ENCODE peak calls at places on chromosome 9, in seven cellular contexts. One of them, this sample, is unnamed.

GRCh38 chr9:96661711-96662110 is 6.6 kb upstream of the PRXL2C start:
- DNase-seq in fibroblast of lung: peak
- DNase-seq in hypothalamus: no peak
- DNase-seq in GOT3: no peak
- DNase-seq in activated naive CD4-positive, alpha-beta T cell treated with anti-CD3 and anti-CD28 coated beads for 36 hours: no peak
- DNase-seq in HS-27A: no peak
- DNase-seq in amniotic stem cell: no peak
- DNase-seq in this sample: no peak

GRCh38 chr9:94967481-94967880 is 241.0 kb downstream of the AOPEP start:
- DNase-seq in fibroblast of lung: no peak
- DNase-seq in hypothalamus: no peak
- DNase-seq in GOT3: no peak
- DNase-seq in activated naive CD4-positive, alpha-beta T cell treated with anti-CD3 and anti-CD28 coated beads for 36 hours: no peak
- DNase-seq in HS-27A: no peak
- DNase-seq in amniotic stem cell: no peak
- DNase-seq in this sample: no peak

GRCh38 chr9:123073991-123074422 is 40.5 kb downstream of the GPR21 start:
- DNase-seq in fibroblast of lung: peak
- DNase-seq in hypothalamus: no peak
- DNase-seq in GOT3: no peak
- DNase-seq in activated naive CD4-positive, alpha-beta T cell treated with anti-CD3 and anti-CD28 coated beads for 36 hours: no peak
- DNase-seq in HS-27A: no peak
- DNase-seq in amniotic stem cell: no peak
- DNase-seq in this sample: no peak

GRCh38 chr9:77488439-77489126 is 159.5 kb downstream of the GNA14 start:
- DNase-seq in fibroblast of lung: peak
- DNase-seq in hypothalamus: no peak
- DNase-seq in GOT3: no peak
- DNase-seq in activated naive CD4-positive, alpha-beta T cell treated with anti-CD3 and anti-CD28 coated beads for 36 hours: peak
- DNase-seq in HS-27A: no peak
- DNase-seq in amniotic stem cell: no peak
- DNase-seq in this sample: no peak

GRCh38 chr9:95373765-95374435 is 56.4 kb upstream of the FANCC start:
- DNase-seq in fibroblast of lung: no peak
- DNase-seq in hypothalamus: no peak
- DNase-seq in GOT3: no peak
- DNase-seq in activated naive CD4-positive, alpha-beta T cell treated with anti-CD3 and anti-CD28 coated beads for 36 hours: no peak
- DNase-seq in HS-27A: no peak
- DNase-seq in amniotic stem cell: no peak
- DNase-seq in this sample: no peak

GRCh38 chr9:129995409-129996160 is 47.4 kb downstream of the FNBP1 start:
- DNase-seq in fibroblast of lung: peak
- DNase-seq in hypothalamus: no peak
- DNase-seq in GOT3: no peak
- DNase-seq in activated naive CD4-positive, alpha-beta T cell treated with anti-CD3 and anti-CD28 coated beads for 36 hours: peak
- DNase-seq in HS-27A: no peak
- DNase-seq in amniotic stem cell: no peak
- DNase-seq in this sample: no peak

GRCh38 chr9:33372900-33373299 is 29.5 kb downstream of the AQP7 start:
- DNase-seq in fibroblast of lung: no peak
- DNase-seq in hypothalamus: no peak
- DNase-seq in GOT3: no peak
- DNase-seq in activated naive CD4-positive, alpha-beta T cell treated with anti-CD3 and anti-CD28 coated beads for 36 hours: no peak
- DNase-seq in HS-27A: no peak
- DNase-seq in amniotic stem cell: no peak
- DNase-seq in this sample: no peak

GRCh38 chr9:77453857-77454647 is 194.1 kb downstream of the GNA14 start:
- DNase-seq in fibroblast of lung: no peak
- DNase-seq in hypothalamus: no peak
- DNase-seq in GOT3: no peak
- DNase-seq in activated naive CD4-positive, alpha-beta T cell treated with anti-CD3 and anti-CD28 coated beads for 36 hours: peak
- DNase-seq in HS-27A: no peak
- DNase-seq in amniotic stem cell: no peak
- DNase-seq in this sample: no peak

GRCh38 chr9:112032733-112033132 is 136.1 kb downstream of the UGCG start:
- DNase-seq in fibroblast of lung: peak
- DNase-seq in hypothalamus: no peak
- DNase-seq in GOT3: no peak
- DNase-seq in activated naive CD4-positive, alpha-beta T cell treated with anti-CD3 and anti-CD28 coated beads for 36 hours: no peak
- DNase-seq in HS-27A: no peak
- DNase-seq in amniotic stem cell: peak
- DNase-seq in this sample: no peak

This sample was measured in hepatocyte.